ENCODE peak calls at places on chromosomes 3 and 15, in seven cellular contexts. D is A549, Q is ovary, P is PC-9, G is heart right ventricle, X is heart left ventricle, B is brain microvascular endothelial cell. A is an unnamed sample.

GRCh38 chr3:62088472-62089104 is 284.8 kb downstream of the FEZF2 start:
- DNase-seq in D (no peak), Q (no peak), P (no peak), G (no peak), X (no peak), B (no peak), A (no peak)

GRCh38 chr3:171459942-171460225 is 321 bp downstream of the TNIK start:
- DNase-seq in D (no peak), Q (no peak), P (no peak), G (no peak), X (no peak), B (no peak), A (no peak)

GRCh38 chr3:118548434-118548833 is 486.2 kb downstream of the IGSF11 start:
- DNase-seq in D (no peak), Q (no peak), P (no peak), G (no peak), X (no peak), B (no peak), A (no peak)

GRCh38 chr3:53223025-53223424 is 32.8 kb downstream of the TKT start:
- DNase-seq in D (no peak), Q (no peak), P (no peak), G (no peak), X (no peak), B (no peak), A (no peak)

GRCh38 chr3:150239764-150240163 is 168.3 kb upstream of the TSC22D2 start:
- DNase-seq in D (no peak), Q (no peak), P (no peak), G (no peak), X (no peak), B (no peak), A (no peak)

GRCh38 chr3:149020196-149020838 is 29.0 kb downstream of the GYG1 start:
- DNase-seq in D (no peak), Q (no peak), P (no peak), G (peak; percentile 38), X (no peak), B (no peak), A (no peak)

GRCh38 chr3:31576521-31576920 is 43.8 kb downstream of the STT3B start:
- DNase-seq in D (no peak), Q (no peak), P (no peak), G (no peak), X (no peak), B (no peak), A (no peak)

GRCh38 chr3:54999159-54999558 is 71.3 kb upstream of the LRTM1 start:
- DNase-seq in D (peak; percentile 27), Q (no peak), P (peak; percentile 33), G (no peak), X (no peak), B (peak; percentile 88), A (no peak)

GRCh38 chr3:112132975-112133448 is at the start of gene GCSAM:
- DNase-seq in D (no peak), Q (no peak), P (no peak), G (peak; percentile 28), X (no peak), B (no peak), A (peak; percentile 41)

GRCh38 chr3:172918568-172919296 is 168.2 kb downstream of the ECT2 start:
- DNase-seq in D (no peak), Q (no peak), P (no peak), G (no peak), X (no peak), B (no peak), A (no peak)

GRCh38 chr3:52055537-52056351 is 627 bp downstream of the DUSP7 start:
- DNase-seq in D (peak; percentile 23), Q (peak; percentile 68), P (peak; percentile 41), G (peak; percentile 34), X (no peak), B (no peak), A (peak; percentile 64)

GRCh38 chr15:78364233-78364632 is 24.1 kb downstream of the CRABP1 start:
- DNase-seq in D (no peak), Q (no peak), P (no peak), G (no peak), X (no peak), B (no peak), A (no peak)

GRCh38 chr3:193240850-193241706 is at the start of gene PLAAT1:
- DNase-seq in D (peak; percentile 39), Q (peak; percentile 70), P (no peak), G (peak; percentile 61), X (peak; percentile 78), B (no peak), A (peak; percentile 56)

GRCh38 chr3:49279376-49279775 is 2.3 kb upstream of the C3orf62 start:
- DNase-seq in D (no peak), Q (no peak), P (no peak), G (peak; percentile 23), X (no peak), B (no peak), A (no peak)

GRCh38 chr3:23884481-23884880 is 32.3 kb downstream of the NKIRAS1 start:
- DNase-seq in D (no peak), Q (no peak), P (no peak), G (no peak), X (no peak), B (no peak), A (no peak)

GRCh38 chr15:64009241-64009640 is 37.0 kb downstream of the DAPK2 start:
- DNase-seq in D (no peak), Q (no peak), P (peak; percentile 11), G (no peak), X (no peak), B (no peak), A (no peak)

GRCh38 chr15:76196286-76196948 is 114.9 kb downstream of the ETFA start:
- DNase-seq in D (peak; percentile 91), Q (peak; percentile 80), P (peak; percentile 61), G (peak; percentile 40), X (no peak), B (peak; percentile 65), A (peak; percentile 53)

GRCh38 chr3:141738636-141739363 is 702 bp downstream of the RNF7 start:
- DNase-seq in D (peak; percentile 45), Q (no peak), P (no peak), G (peak; percentile 8), X (no peak), B (peak; percentile 30), A (no peak)

GRCh38 chr15:92610101-92610520 is 45.5 kb downstream of the FAM174B start:
- DNase-seq in D (no peak), Q (no peak), P (no peak), G (no peak), X (no peak), B (no peak), A (no peak)

GRCh38 chr15:41017051-41017735 is 63.9 kb downstream of the CHAC1 start:
- DNase-seq in D (no peak), Q (no peak), P (no peak), G (no peak), X (no peak), B (no peak), A (no peak)

GRCh38 chr3:189340680-189341460 is 169.1 kb downstream of the TPRG1 start:
- DNase-seq in D (no peak), Q (no peak), P (no peak), G (no peak), X (no peak), B (no peak), A (no peak)
- TF ChIP-seq CTCF in D (no peak), Q (no peak), P (no peak), G (no peak), X (no peak), B (peak; percentile 49), A (no peak)

GRCh38 chr15:90300541-90300940 is 35.1 kb downstream of the NGRN start:
- DNase-seq in D (no peak), Q (no peak), P (no peak), G (no peak), X (no peak), B (no peak), A (no peak)

GRCh38 chr15:90301901-90302300 is 36.4 kb downstream of the NGRN start:
- DNase-seq in D (no peak), Q (no peak), P (no peak), G (no peak), X (no peak), B (no peak), A (no peak)

GRCh38 chr15:90305932-90306331 is 40.5 kb downstream of the NGRN start:
- DNase-seq in D (no peak), Q (no peak), P (no peak), G (no peak), X (no peak), B (no peak), A (no peak)

GRCh38 chr15:90296996-90297395 is 31.5 kb downstream of the NGRN start:
- DNase-seq in D (no peak), Q (no peak), P (no peak), G (no peak), X (no peak), B (no peak), A (no peak)

GRCh38 chr15:90300988-90301715 is 35.7 kb downstream of the NGRN start:
- DNase-seq in D (peak; percentile 62), Q (peak; percentile 61), P (peak; percentile 21), G (peak; percentile 61), X (peak; percentile 85), B (peak; percentile 36), A (peak; percentile 63)
- H3K4me3 ChIP-seq in D (no peak overlapping the region), Q (no peak overlapping the region), P (no peak overlapping the region), G (no peak overlapping the region), X (no peak overlapping the region), B (no peak overlapping the region), A (no peak overlapping the region)

GRCh38 chr15:60661075-60661645 is 182.2 kb upstream of the ICE2 start:
- DNase-seq in D (no peak), Q (no peak), P (no peak), G (no peak), X (no peak), B (no peak), A (no peak)
- H3K27ac ChIP-seq in D (no peak overlapping the region), Q (no peak overlapping the region), P (peak overlapping the region; percentile 20), G (no peak overlapping the region), X (peak overlapping the region; percentile 30), B (no peak overlapping the region), A (no peak overlapping the region)

DNA sequence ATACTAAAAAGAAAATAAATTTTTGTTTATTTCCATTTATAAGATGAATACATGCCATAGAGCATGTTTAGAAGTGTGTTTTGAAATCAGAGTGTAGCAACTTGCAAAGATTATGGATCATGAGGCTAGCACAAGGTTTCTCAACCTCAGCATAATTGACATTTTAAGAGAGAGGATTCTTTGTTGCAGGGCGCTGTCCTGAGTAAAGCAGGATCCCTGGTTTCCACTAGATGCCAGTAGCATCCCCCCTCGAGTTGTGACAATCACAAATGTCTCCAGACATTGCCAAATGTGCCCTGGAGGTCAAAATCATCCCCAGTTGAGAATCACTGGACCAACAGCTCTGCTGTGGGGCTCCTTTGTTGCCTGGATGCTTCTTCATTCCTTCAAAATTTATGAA is 128.5 kb upstream of the RBMS3 start:
- DNase-seq in D (no peak), Q (no peak), P (no peak), G (no peak), X (no peak), B (peak; percentile 22), A (no peak)
- TF ChIP-seq CTCF in D (no peak), Q (no peak), P (no peak), G (peak; percentile 14), X (no peak), B (peak; percentile 45), A (no peak)

A was measured in right lobe of liver.